ENCODE peak calls at places on chromosomes 4 and X, in seven cellular contexts. Q, B, V, H, T, W and A are unnamed samples.

GRCh38 chr4:136329042-136329662 is 1203.1 kb downstream of the PCDH18 start:
- DNase-seq in B (peak), Q (no peak), W (no peak), T (no peak), H (peak), V (no peak), A (peak)

GRCh38 chr4:81723927-81724587 is 252.3 kb upstream of the RASGEF1B start:
- DNase-seq in B (no peak), H (peak), V (no peak), T (no peak), Q (no peak), W (no peak), A (peak)

GRCh38 chr4:16597829-16598228 is 300.6 kb downstream of the LDB2 start:
- DNase-seq in V (no peak), W (no peak), T (no peak), B (peak), H (peak), Q (no peak), A (no peak)

GRCh38 chr4:143354990-143355389 is 18.3 kb downstream of the GAB1 start:
- DNase-seq in W (no peak), H (no peak), V (no peak), T (no peak), Q (no peak), B (no peak), A (no peak)

GRCh38 chr4:117400039-117400835 is 314.9 kb upstream of the TRAM1L1 start:
- DNase-seq in B (peak), H (peak), Q (no peak), V (no peak), T (no peak), W (peak), A (peak)

GRCh38 chr4:16791460-16791859 is 107.0 kb downstream of the LDB2 start:
- DNase-seq in B (no peak), T (no peak), W (no peak), H (no peak), Q (no peak), V (no peak), A (no peak)

GRCh38 chrX:105191878-105192277 is 28.6 kb downstream of the TEX13A start:
- DNase-seq in H (peak), Q (no peak), V (no peak), T (no peak), B (peak), W (no peak), A (peak)

GRCh38 chrX:138073626-138074025 is 507.7 kb downstream of the ZIC3 start:
- DNase-seq in Q (no peak), V (no peak), H (no peak), T (no peak), B (no peak), W (no peak), A (no peak)

GRCh38 chr4:65661469-65661868 is 8.8 kb downstream of the EPHA5 start:
- DNase-seq in W (no peak), B (peak), T (no peak), H (no peak), Q (no peak), V (no peak), A (no peak)

GRCh38 chr4:156971168-156971601 is 414 bp downstream of the PDGFC start:
- DNase-seq in T (no peak), H (no peak), Q (peak), B (no peak), V (no peak), W (no peak), A (no peak)

GRCh38 chrX:40897768-40898167 is 162.4 kb upstream of the MED14 start:
- DNase-seq in T (no peak), B (no peak), H (no peak), V (no peak), Q (no peak), W (no peak), A (no peak)

GRCh38 chr4:3387943-3388348 is 53.8 kb upstream of the HGFAC start:
- DNase-seq in Q (peak), H (peak), V (no peak), T (no peak), B (peak), W (no peak), A (peak)

GRCh38 chr4:80006935-80007744 is 65.9 kb downstream of the ANTXR2 start:
- DNase-seq in T (no peak), B (no peak), W (no peak), Q (no peak), H (peak), V (no peak), A (peak)

GRCh38 chr4:117641519-117641918 is 392.8 kb upstream of the NDST3 start:
- DNase-seq in H (no peak), W (no peak), B (no peak), T (no peak), V (no peak), Q (no peak), A (no peak)

GRCh38 chr4:158315706-158316105 is 105.4 kb downstream of the TMEM144 start:
- DNase-seq in W (peak), T (no peak), B (peak), Q (no peak), H (peak), V (peak), A (no peak)

GRCh38 chrX:10433296-10433965 is 187.0 kb downstream of the MID1 start:
- DNase-seq in T (no peak), Q (no peak), H (no peak), W (no peak), B (no peak), V (no peak), A (no peak)

GRCh38 chrX:19212037-19212436 is 89.8 kb upstream of the ADGRG2 start:
- DNase-seq in B (no peak), W (no peak), H (no peak), V (no peak), T (no peak), Q (no peak), A (no peak)

GRCh38 chrX:136574548-136574947 is 42.5 kb downstream of the VGLL1 start:
- DNase-seq in B (peak), W (no peak), T (no peak), Q (no peak), V (no peak), H (no peak), A (no peak)

GRCh38 chrX:105823092-105823454 is 734 bp downstream of the NRK start:
- DNase-seq in H (peak), W (no peak), V (no peak), B (no peak), Q (no peak), T (no peak), A (no peak)

GRCh38 chrX:49029876-49030275 is 13.3 kb downstream of the TFE3 start:
- DNase-seq in H (no peak), V (no peak), T (no peak), Q (no peak), W (no peak), B (peak), A (peak)

GRCh38 chr4:106058919-106059318 is 163.6 kb downstream of the NPNT start:
- DNase-seq in W (no peak), Q (no peak), V (no peak), B (peak), H (peak), T (no peak), A (peak)

GRCh38 chr4:5371415-5372190 is 320.3 kb downstream of the STK32B start:
- DNase-seq in V (peak), T (no peak), Q (no peak), W (peak), H (no peak), B (peak), A (no peak)

GRCh38 chr4:4506961-4507360 is 34.9 kb downstream of the STX18 start:
- DNase-seq in T (no peak), V (no peak), Q (no peak), B (no peak), W (no peak), H (no peak), A (no peak)

GRCh38 chr4:141731481-141731880 is 95.1 kb downstream of the IL15 start:
- DNase-seq in W (no peak), B (peak), H (peak), Q (no peak), V (no peak), T (no peak), A (peak)

GRCh38 chr4:5101571-5101970 is 50.3 kb downstream of the STK32B start:
- DNase-seq in T (no peak), H (no peak), Q (no peak), V (no peak), B (no peak), W (no peak), A (no peak)

GRCh38 chr4:89837385-89837995 is 529 bp upstream of the SNCA start:
- DNase-seq in V (no peak), T (no peak), H (peak), B (no peak), Q (no peak), W (no peak), A (peak)

GRCh38 chr4:1478766-1479355 is 72.6 kb upstream of the NKX1-1 start:
- DNase-seq in W (no peak), V (no peak), Q (no peak), H (no peak), B (no peak), T (no peak), A (no peak)

GRCh38 chr4:15753786-15754185 is 24.3 kb upstream of the CD38 start:
- DNase-seq in V (no peak), Q (peak), W (no peak), T (no peak), H (no peak), B (peak), A (no peak)

GRCh38 chrX:140866446-140866845 is 135.9 kb upstream of the SPANXB1 start:
- DNase-seq in T (no peak), B (peak), W (no peak), Q (no peak), H (peak), V (no peak), A (peak)

GRCh38 chr4:81470456-81471327 is 1.0 kb downstream of the RASGEF1B start:
- DNase-seq in H (peak), W (no peak), V (no peak), Q (no peak), T (peak), B (peak), A (peak)

GRCh38 chrX:153537526-153538295 is 20.3 kb downstream of the ATP2B3 start:
- DNase-seq in H (no peak), T (no peak), Q (no peak), V (no peak), W (no peak), B (no peak), A (no peak)

GRCh38 chr4:127781303-127782024 is 658 bp upstream of the HSPA4L start:
- DNase-seq in Q (peak), W (no peak), V (no peak), T (no peak), H (no peak), B (peak), A (peak)

GRCh38 chr4:127782025-127782274 is 172 bp upstream of the HSPA4L start:
- DNase-seq in B (peak), V (peak), Q (peak), W (peak), T (no peak), H (peak), A (peak)

GRCh38 chr4:127783971-127784519 is 1.9 kb downstream of the HSPA4L start:
- DNase-seq in H (no peak), V (no peak), Q (no peak), B (no peak), T (no peak), W (no peak), A (peak)

GRCh38 chr4:127783026-127783769 is 1.1 kb downstream of the HSPA4L start:
- DNase-seq in Q (peak), V (no peak), T (no peak), W (no peak), H (peak), B (peak), A (peak)

GRCh38 chr4:127782275-127783025 is at the start of gene HSPA4L:
- DNase-seq in H (peak), W (no peak), Q (peak), V (no peak), T (peak), B (peak), A (peak)
- TF ChIP-seq CTCF in H (peak), W (peak), Q (peak), V (peak), T (no peak), B (no peak), A (peak)

GRCh38 chrX:110846071-110846470 is 50.5 kb upstream of the CHRDL1 start:
- DNase-seq in H (no peak), W (no peak), Q (no peak), B (no peak), V (no peak), T (no peak), A (no peak)
- H3K4me3 ChIP-seq in H (no peak), W (no peak), Q (no peak), B (no peak), V (no peak), T (no peak), A (no peak)

GRCh38 chr4:26020083-26020668 is 106.2 kb downstream of the SMIM20 start:
- DNase-seq in W (no peak), B (peak), H (peak), T (no peak), Q (no peak), V (no peak), A (peak)
- TF ChIP-seq CTCF in W (no peak), B (no peak), H (peak), T (no peak), Q (no peak), V (no peak), A (no peak)

DNA sequence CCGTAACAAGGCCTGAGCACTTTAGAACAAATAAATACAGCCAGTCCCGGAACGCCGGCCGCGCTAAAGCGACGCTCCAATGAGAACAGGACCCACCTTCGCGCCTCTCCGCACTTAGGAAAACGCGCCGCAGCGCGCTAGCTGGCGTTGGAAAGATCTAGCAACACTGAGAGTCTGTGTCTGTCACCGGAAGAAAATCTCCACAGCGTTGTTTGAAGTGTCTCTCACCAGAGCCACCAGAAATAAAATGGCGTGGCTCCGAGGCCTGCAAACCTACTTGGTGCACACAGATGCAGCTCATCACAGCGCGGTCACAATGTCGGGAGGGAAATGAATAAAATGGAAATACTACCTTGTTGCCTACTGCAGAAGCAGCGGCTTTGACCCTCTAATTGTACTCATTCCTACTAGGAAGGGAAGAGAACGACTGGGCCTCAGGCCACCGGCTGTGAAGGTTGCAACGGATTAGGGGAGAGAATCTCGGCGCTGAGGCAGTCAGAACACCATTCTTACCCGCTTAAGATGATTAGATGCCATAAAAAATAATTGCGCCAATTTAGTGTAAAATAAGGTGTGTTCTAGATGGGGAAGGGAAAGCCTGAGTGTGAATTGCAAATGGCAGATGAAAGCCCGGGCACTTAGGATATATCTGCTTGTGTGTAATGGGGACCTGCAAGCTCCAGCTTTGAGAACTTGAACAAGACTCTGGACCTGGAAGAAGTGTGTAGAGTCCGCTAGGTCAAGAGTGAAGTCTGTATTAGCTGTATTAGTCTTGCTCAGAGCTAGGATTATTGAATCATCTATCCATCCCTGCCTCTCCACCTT is 4.5 kb downstream of the NEUROG2 start:
- DNase-seq in V (no peak), T (no peak), W (no peak), Q (no peak), B (no peak), H (no peak), A (no peak)
- H3K4me3 ChIP-seq in V (no peak), T (no peak), W (no peak), Q (no peak), B (no peak), H (no peak), A (no peak)

GRCh38 chrX:72569786-72570185 is 2.9 kb downstream of the HDAC8 start:
- DNase-seq in Q (no peak), W (no peak), T (no peak), V (peak), B (peak), H (peak), A (peak)
- TF ChIP-seq CTCF in Q (no peak), W (no peak), T (no peak), V (peak), B (peak), H (peak), A (peak)

DNA sequence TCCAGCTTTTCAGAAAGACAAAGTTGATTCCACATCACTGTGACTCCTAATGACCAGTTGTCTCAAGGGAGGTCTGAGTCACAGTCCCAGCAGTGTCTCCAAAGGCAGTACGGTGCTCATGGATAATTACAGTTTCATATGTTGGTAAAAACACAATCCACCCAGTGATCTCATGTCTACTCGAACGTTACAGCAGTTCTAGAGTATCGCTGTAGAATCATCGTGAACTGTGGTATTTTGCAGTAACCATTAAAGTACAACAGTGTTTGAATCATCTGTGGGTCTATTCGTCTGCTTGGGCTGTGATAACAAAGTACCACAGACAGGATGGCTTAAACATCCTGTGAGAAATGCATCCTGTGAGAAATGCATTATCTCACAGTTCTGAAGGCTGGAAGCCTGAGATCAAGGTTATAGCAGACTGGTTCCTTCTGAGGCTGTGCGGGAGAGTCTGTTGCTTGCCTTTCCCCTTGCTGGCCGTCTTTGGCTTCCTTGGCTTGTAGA is 121.1 kb upstream of the SORBS2 start:
- DNase-seq in B (peak), T (no peak), V (peak), Q (no peak), H (peak), W (no peak), A (peak)
- H3K4me3 ChIP-seq in B (no peak), T (no peak), V (no peak), Q (no peak), H (peak), W (no peak), A (no peak)

GRCh38 chrX:72238183-72238582 is 644 bp downstream of the ERCC6L start:
- DNase-seq in W (no peak), Q (no peak), B (peak), V (no peak), H (no peak), T (no peak), A (no peak)

GRCh38 chrX:72243472-72243871 is 4.6 kb upstream of the ERCC6L start:
- DNase-seq in T (no peak), H (peak), V (no peak), B (peak), Q (no peak), W (no peak), A (peak)

GRCh38 chrX:72240976-72241375 is 2.1 kb upstream of the ERCC6L start:
- DNase-seq in Q (no peak), V (no peak), H (no peak), W (no peak), T (no peak), B (no peak), A (no peak)

GRCh38 chrX:72236841-72237240 is 2.0 kb downstream of the ERCC6L start:
- DNase-seq in T (no peak), Q (no peak), V (no peak), H (peak), B (peak), W (no peak), A (no peak)

GRCh38 chrX:72238721-72239475 is at the start of gene ERCC6L:
- DNase-seq in B (peak), T (peak), V (peak), H (peak), W (peak), Q (peak), A (peak)
- TF ChIP-seq CTCF in B (no peak), T (no peak), V (no peak), H (no peak), W (no peak), Q (no peak), A (no peak)

DNA sequence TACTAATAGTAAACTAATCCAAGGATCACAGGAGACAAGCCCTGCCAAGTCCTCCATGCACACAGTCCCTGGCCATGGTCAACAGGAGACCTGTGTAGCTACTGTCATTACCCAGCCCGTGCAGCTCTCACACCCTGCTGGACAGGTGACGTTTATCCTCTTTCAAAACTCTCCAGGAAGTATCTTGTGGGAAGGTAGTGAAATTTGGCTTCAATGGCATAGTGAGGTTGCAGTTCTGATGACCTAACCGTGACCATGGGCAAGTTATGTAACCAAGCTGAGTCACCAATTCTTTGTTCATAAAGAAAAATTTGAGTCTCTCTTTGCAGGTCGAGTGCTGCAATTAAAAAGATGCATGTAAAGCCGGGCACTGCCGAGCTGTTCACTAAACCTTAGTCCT is 11.3 kb upstream of the SLC2A9 start:
- DNase-seq in B (peak), H (peak), W (no peak), Q (no peak), T (no peak), V (peak), A (peak)
- H3K4me3 ChIP-seq in B (peak), H (peak), W (no peak), Q (no peak), T (no peak), V (no peak), A (no peak)

DNA sequence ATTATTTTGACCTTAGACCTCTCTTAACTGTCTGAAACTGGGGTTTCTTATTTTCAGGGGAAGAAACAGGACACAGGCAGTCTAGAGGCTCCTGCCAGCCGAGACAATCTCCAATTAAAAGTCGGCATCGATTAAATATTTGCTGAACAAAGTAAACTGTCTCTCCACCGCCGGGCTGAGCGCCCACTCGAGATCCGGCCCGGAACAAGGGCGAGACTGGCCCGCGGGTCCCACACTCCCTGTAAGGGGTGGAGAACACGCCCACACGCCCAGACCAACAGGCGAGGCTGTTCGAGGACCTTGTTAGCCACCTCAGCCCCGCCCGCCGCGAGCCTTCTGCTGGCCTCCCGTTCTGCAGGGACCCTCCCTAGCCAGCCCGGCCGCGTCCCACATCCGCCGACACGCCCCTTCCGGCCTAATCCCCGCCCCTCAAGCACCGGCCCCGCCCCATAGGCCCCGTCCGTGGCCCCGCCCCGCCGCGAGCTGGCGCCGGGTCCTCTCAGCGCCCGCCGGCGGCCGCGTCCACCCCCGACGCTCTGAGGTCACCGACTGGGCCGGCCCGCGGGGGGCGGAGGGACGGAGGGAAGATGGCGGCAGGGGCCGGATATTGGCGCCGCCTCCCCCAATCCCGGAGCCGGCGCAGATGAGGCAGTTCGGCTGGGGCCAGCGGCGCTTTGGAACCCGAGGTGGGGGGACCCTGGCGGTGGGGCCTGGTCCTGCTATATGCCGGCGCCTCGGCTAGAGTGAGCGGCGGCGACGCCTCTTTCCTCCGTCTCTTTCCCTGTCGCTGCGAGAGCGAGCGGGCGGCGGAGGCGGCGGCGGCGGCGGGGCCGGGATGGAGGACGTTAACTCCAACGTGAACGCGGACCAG is at the start of gene SLAIN2:
- DNase-seq in B (peak), H (peak), W (peak), V (peak), Q (peak), T (peak), A (peak)
- TF ChIP-seq CTCF in B (no peak), H (peak), W (peak), V (peak), Q (peak), T (peak), A (peak)